ENCODE peak calls at places on chromosome 22, in five cellular contexts. B, L, Q, W and V are unnamed samples.

GRCh38 chr22:17980638-17981051 is 43.7 kb downstream of the MICAL3 start:
- DNase-seq in B (no peak), L (no peak), Q (no peak), W (peak; percentile 33), V (no peak)

GRCh38 chr22:28802595-28803087 is 2.3 kb upstream of the XBP1 start:
- DNase-seq in B (no peak), L (peak; percentile 25), Q (no peak), W (no peak), V (no peak)

GRCh38 chr22:19876314-19876940 is 21.8 kb upstream of the GNB1L start:
- DNase-seq in B (no peak), L (peak; percentile 10), Q (no peak), W (no peak), V (no peak)

GRCh38 chr22:43151251-43152000 is at the start of gene TSPO:
- DNase-seq in B (no peak), L (peak; percentile 75), Q (no peak), W (peak; percentile 89), V (no peak)

GRCh38 chr22:49232319-49233067 is 595.2 kb downstream of the BRD1 start:
- DNase-seq in B (no peak), L (no peak), Q (no peak), W (no peak), V (no peak)

GRCh38 chr22:20648306-20648903 is 125.5 kb upstream of the SERPIND1 start:
- DNase-seq in B (no peak), L (no peak), Q (no peak), W (no peak), V (no peak)

GRCh38 chr22:28600546-28601143 is 79.0 kb downstream of the TTC28 start:
- DNase-seq in B (peak; percentile 28), L (no peak), Q (peak; percentile 59), W (no peak), V (peak; percentile 81)

GRCh38 chr22:50672471-50673230 is at the start of gene SHANK3:
- DNase-seq in B (no peak), L (no peak), Q (no peak), W (peak; percentile 81), V (no peak)

GRCh38 chr22:19129871-19130270 is 1.2 kb upstream of the TSSK2 start:
- DNase-seq in B (no peak), L (no peak), Q (no peak), W (peak; percentile 4), V (no peak)

GRCh38 chr22:27336151-27337090 is 465.1 kb downstream of the MN1 start:
- DNase-seq in B (no peak), L (no peak), Q (peak; percentile 74), W (no peak), V (no peak)

DNA sequence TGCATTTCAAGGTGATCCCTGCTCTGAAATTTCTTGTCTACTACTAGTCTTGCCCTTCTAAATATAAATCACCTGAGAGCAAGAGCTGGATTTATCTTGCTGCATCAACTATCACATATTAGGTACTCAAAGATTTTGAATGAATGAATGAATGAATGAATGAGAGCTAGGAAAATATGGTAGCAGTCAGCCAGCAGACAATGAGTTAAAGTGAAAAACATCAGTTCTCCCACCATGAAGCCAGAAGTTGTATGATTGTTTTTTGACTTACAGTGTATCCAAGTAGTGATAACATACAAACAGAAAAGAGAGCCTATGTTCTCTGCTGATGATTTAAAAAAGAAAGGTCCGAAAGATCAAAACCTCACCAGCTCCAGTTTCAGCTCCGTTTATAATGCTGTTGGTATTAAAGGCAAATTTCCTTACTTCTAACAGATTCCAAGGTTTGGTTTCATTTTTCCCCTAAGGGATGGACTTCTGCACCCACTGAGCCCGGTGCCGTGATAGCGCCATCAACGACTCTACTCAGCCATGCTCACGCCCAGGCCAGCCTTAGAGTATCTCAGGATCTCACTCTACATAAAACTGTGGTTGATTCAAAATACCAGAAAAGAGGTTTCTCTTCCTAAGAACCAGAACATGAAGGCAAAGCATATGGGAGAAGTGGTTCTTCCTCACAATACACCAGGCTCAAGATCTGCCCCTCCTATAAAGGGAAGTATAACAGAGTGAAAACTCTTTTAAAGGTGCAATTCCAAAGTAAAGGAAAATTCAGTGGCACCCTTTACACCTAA is 92.0 kb downstream of the SGSM3 start:
- DNase-seq in B (no peak), L (no peak), Q (no peak), W (no peak), V (no peak)
- H3K4me3 ChIP-seq in B (no peak overlapping the region), L (no peak overlapping the region), Q (no peak overlapping the region), W (peak overlapping the region; percentile 59), V (no peak overlapping the region)

DNA sequence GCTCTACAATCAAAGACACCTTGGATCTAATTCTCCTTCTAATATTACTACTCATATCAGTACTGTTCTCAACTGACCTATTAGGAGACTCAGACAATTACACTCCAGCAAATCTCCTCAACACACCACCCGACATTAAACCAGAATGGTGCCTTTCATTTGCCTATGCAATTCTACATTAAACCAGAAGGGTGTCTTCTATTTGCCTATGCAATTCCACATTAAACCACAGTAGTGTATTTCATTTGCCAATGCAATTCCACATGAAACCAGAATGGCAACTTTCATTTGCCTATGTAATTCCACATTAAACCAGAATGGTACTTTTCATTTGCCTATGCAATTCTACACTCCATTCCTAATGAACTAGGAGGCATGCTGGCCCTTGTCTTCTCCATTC is 15.3 kb upstream of the APOL3 start:
- DNase-seq in B (no peak), L (no peak), Q (no peak), W (no peak), V (no peak)
- TF ChIP-seq CTCF in B (no peak), L (no peak), Q (no peak), W (no peak), V (peak; percentile 4)

GRCh38 chr22:38205261-38206128 is 3.7 kb downstream of the MAFF start:
- DNase-seq in B (peak; percentile 78), L (no peak), Q (peak; percentile 68), W (peak; percentile 78), V (peak; percentile 88)
- H3K4me3 ChIP-seq in B (no peak overlapping the region), L (no peak overlapping the region), Q (no peak overlapping the region), W (no peak overlapping the region), V (peak overlapping the region; percentile 4)

GRCh38 chr22:46368422-46368821 is 32.9 kb downstream of the TRMU start:
- DNase-seq in B (no peak), L (no peak), Q (no peak), W (peak; percentile 11), V (no peak)

GRCh38 chr22:46366327-46366731 is 30.8 kb downstream of the TRMU start:
- DNase-seq in B (no peak), L (no peak), Q (no peak), W (no peak), V (no peak)

GRCh38 chr22:46365166-46365624 is 29.7 kb downstream of the TRMU start:
- DNase-seq in B (no peak), L (no peak), Q (no peak), W (no peak), V (no peak)

GRCh38 chr22:46367707-46368191 is 32.2 kb downstream of the TRMU start:
- DNase-seq in B (peak; percentile 36), L (peak; percentile 67), Q (no peak), W (peak; percentile 78), V (peak; percentile 64)

DNA sequence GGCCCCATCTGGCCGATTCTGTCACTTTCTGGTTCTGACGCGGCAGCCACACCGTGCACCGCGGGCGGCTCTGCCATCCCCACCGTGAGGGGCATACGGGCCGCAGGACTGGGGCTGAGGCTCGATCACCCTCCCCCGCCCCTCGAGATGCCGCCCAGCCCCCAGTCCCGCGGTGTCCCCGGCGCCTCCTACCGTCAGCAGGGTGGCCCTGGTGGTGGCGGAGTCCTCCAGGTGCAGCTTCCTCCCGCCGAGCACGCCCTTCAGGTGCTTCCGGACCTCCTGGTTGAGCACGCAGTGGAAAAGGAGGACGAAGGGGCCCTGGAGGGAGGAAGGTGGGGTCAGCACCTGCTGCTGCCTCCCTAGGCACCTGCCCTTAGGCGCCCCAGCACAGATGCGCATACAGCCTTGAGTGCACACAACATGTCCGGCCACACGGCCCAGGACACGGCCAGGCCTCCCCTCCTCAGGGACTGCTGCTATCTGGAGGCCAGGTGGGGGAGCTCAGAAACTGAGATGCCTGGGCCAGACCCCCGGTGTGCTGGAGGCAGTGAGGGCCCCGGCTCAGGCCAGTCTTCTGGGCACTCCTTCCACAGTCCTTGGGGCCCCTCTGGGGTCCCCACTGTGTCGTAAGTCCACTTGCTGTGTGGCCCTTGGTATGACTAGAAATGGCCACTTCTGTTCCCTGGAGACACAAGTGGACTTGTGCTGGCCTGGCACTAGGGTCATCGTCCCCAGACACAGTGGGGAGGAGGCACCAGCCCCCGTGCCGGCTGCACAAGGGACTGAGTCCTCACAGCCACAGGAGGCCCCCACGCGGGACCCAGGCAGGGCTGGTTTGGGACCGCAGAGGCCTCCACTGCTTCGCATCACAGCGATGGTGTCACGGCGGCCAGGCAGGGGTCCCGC is 31.5 kb downstream of the TRMU start:
- DNase-seq in B (no peak), L (no peak), Q (no peak), W (peak; percentile 19), V (no peak)
- TF ChIP-seq CTCF in B (no peak), L (no peak), Q (no peak), W (no peak), V (no peak)

GRCh38 chr22:23753371-23753770 is 854 bp downstream of the VPREB3 start:
- DNase-seq in B (no peak), L (no peak), Q (no peak), W (no peak), V (no peak)

GRCh38 chr22:23754980-23755636 is 883 bp upstream of the VPREB3 start:
- DNase-seq in B (no peak), L (no peak), Q (no peak), W (no peak), V (no peak)

GRCh38 chr22:23755711-23756110 is 1.5 kb upstream of the VPREB3 start:
- DNase-seq in B (no peak), L (no peak), Q (no peak), W (no peak), V (no peak)

GRCh38 chr22:23752750-23753149 is 1.5 kb downstream of the VPREB3 start:
- DNase-seq in B (no peak), L (no peak), Q (no peak), W (no peak), V (no peak)

DNA sequence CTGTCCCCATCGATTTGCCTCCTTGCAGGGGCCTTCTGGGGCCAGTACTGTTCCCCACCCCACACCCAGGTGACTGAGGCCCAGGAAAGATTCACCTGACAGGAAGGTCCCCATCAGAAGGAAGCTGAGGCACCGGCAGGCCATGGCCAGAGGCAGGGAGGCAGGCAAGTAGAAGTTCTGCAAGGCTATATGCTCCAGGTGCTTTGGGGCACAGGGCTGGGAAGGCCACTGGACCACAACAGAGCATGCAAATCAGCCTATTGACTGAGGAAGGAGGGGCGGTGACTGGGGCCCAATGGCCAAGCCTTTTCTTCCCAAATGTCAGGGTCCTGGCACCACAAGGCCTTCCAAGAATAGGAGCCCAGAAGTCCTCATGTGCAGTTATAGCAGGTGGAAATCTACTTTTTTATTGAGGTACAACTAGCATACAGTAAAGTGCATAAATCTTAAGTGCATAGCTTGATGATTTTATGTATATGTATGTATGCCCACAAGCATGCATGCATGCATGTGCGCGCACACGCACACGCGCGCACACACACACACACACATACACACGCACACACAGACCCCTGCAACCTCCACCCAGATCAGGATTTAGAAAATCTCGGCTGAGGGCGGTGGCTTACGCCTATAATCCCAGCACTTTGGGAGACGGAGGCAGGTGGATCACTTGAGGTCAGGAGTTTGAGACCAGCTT is at the start of gene VPREB3:
- DNase-seq in B (no peak), L (no peak), Q (no peak), W (no peak), V (no peak)
- H3K4me3 ChIP-seq in B (no peak within 1 kb of the TSS), L (no peak within 1 kb of the TSS), Q (no peak within 1 kb of the TSS), W (no peak within 1 kb of the TSS), V (no peak within 1 kb of the TSS)

GRCh38 chr22:22584722-22585121 is 25.7 kb upstream of the PRAME start:
- DNase-seq in B (no peak), L (no peak), Q (no peak), W (no peak), V (no peak)
- TF ChIP-seq CTCF in B (no peak), L (no peak), Q (no peak), W (no peak), V (no peak)